ENCODE peak calls at places on chromosome 4, in six cellular contexts. C, F, E, S, A and H are unnamed samples.
A peak's percentile ranks its signal among the peaks of the same experiment; 100 is the strongest.

GRCh38 chr4:104592894-104593470 is 98.3 kb upstream of the CXXC4 start:
- DNase-seq in F (no peak), E (no peak), C (no peak), S (no peak), A (no peak), H (no peak)

GRCh38 chr4:35739305-35739704 is 505.0 kb downstream of the ARAP2 start:
- DNase-seq in F (no peak), E (no peak), C (no peak), A (no peak), S (no peak), H (no peak)

GRCh38 chr4:128350449-128351045 is 62.9 kb upstream of the PGRMC2 start:
- DNase-seq in E (no peak), C (no peak), F (no peak), A (no peak), S (no peak), H (no peak)

GRCh38 chr4:1105662-1106061 is 7.7 kb downstream of the RNF212 start:
- DNase-seq in S (no peak), E (no peak), C (no peak), A (no peak), F (no peak), H (no peak)

GRCh38 chr4:74583757-74584156 is 138.8 kb downstream of the AREG start:
- DNase-seq in S (no peak), E (no peak), A (no peak), C (no peak), F (no peak), H (no peak)

GRCh38 chr4:167897116-167897515 is 195.2 kb upstream of the ANXA10 start:
- DNase-seq in S (no peak), A (no peak), C (no peak), F (peak; percentile 49), E (no peak), H (no peak)

GRCh38 chr4:152036626-152037025 is 275.8 kb upstream of the GATB start:
- DNase-seq in S (no peak), E (no peak), C (no peak), A (no peak), F (no peak), H (no peak)

GRCh38 chr4:4876945-4877661 is 17.6 kb downstream of the MSX1 start:
- DNase-seq in S (no peak), C (no peak), F (no peak), E (no peak), A (no peak), H (no peak)

GRCh38 chr4:81562093-81562492 is 90.4 kb upstream of the RASGEF1B start:
- DNase-seq in F (no peak), E (no peak), A (no peak), S (no peak), C (no peak), H (no peak)

GRCh38 chr4:173807347-173807746 is 277.3 kb upstream of the HAND2 start:
- DNase-seq in E (no peak), C (no peak), S (no peak), A (no peak), F (peak; percentile 5), H (no peak)

GRCh38 chr4:26985836-26986235 is 125.2 kb downstream of the STIM2 start:
- DNase-seq in A (no peak), C (no peak), F (no peak), E (no peak), S (no peak), H (no peak)

GRCh38 chr4:77021614-77022089 is 54.1 kb downstream of the CCNI start:
- DNase-seq in C (no peak), F (peak; percentile 80), A (no peak), S (no peak), E (no peak), H (peak; percentile 71)

GRCh38 chr4:183747380-183747779 is 88.3 kb downstream of the TRAPPC11 start:
- DNase-seq in A (no peak), F (no peak), C (no peak), S (no peak), E (no peak), H (no peak)

GRCh38 chr4:140740422-140740821 is 15.8 kb downstream of the TBC1D9 start:
- DNase-seq in F (no peak), C (no peak), S (no peak), E (no peak), A (no peak), H (no peak)

GRCh38 chr4:180314972-180315371 is 1928.2 kb upstream of the TENM3 start:
- DNase-seq in E (no peak), A (no peak), S (no peak), F (no peak), C (no peak), H (no peak)

GRCh38 chr4:167943872-167944505 is 148.3 kb upstream of the ANXA10 start:
- DNase-seq in S (no peak), C (no peak), E (no peak), F (no peak), A (no peak), H (no peak)

GRCh38 chr4:20462426-20463175 is 210.9 kb downstream of the SLIT2 start:
- DNase-seq in S (no peak), E (no peak), F (no peak), C (no peak), A (no peak), H (no peak)

GRCh38 chr4:76948441-76949292 is 885 bp upstream of the SEPTIN11 start:
- DNase-seq in F (no peak), E (peak; percentile 32), C (peak; percentile 43), A (no peak), S (peak; percentile 47), H (peak; percentile 77)

GRCh38 chr4:78624048-78624447 is 72.5 kb downstream of the ANXA3 start:
- DNase-seq in F (no peak), S (no peak), E (no peak), C (no peak), A (no peak), H (no peak)

GRCh38 chr4:98341309-98341708 is 80.1 kb downstream of the RAP1GDS1 start:
- DNase-seq in E (no peak), F (no peak), A (peak; percentile 40), S (no peak), C (no peak), H (no peak)

GRCh38 chr4:16694491-16695276 is 203.8 kb downstream of the LDB2 start:
- DNase-seq in F (no peak), E (no peak), S (no peak), C (no peak), A (no peak), H (no peak)

GRCh38 chr4:105594094-105595010 is 41.9 kb downstream of the ARHGEF38 start:
- DNase-seq in S (no peak), A (no peak), F (no peak), E (no peak), C (no peak), H (no peak)

GRCh38 chr4:168197926-168198325 is 105.6 kb downstream of the ANXA10 start:
- DNase-seq in A (peak; percentile 40), F (no peak), C (no peak), S (no peak), E (no peak), H (no peak)

GRCh38 chr4:37988670-37989069 is 28.5 kb downstream of the PTTG2 start:
- DNase-seq in E (no peak), S (no peak), F (no peak), C (no peak), A (no peak), H (no peak)

GRCh38 chr4:107183155-107183774 is 147.2 kb upstream of the DKK2 start:
- DNase-seq in S (no peak), C (no peak), A (peak; percentile 43), E (no peak), F (peak; percentile 51), H (no peak)

GRCh38 chr4:2135083-2135482 is 76.0 kb downstream of the NAT8L start:
- DNase-seq in S (no peak), E (no peak), C (no peak), A (peak; percentile 54), F (peak; percentile 2), H (no peak)

GRCh38 chr4:7769936-7770674 is 169.6 kb downstream of the AFAP1 start:
- DNase-seq in A (no peak), C (no peak), E (no peak), F (peak; percentile 16), S (no peak), H (peak; percentile 64)

GRCh38 chr4:99863804-99864203 is 30.4 kb downstream of the LAMTOR3 start:
- DNase-seq in A (no peak), E (no peak), S (no peak), C (no peak), F (no peak), H (no peak)

GRCh38 chr4:76767983-76768382 is 130.0 kb downstream of the SOWAHB start:
- DNase-seq in S (no peak), A (no peak), F (no peak), E (no peak), C (no peak), H (no peak)

GRCh38 chr4:86963697-86964096 is 28.9 kb downstream of the AFF1 start:
- DNase-seq in S (no peak), E (no peak), C (no peak), A (no peak), F (no peak), H (no peak)

GRCh38 chr4:15162465-15163283 is 160.4 kb downstream of the CPEB2 start:
- DNase-seq in A (peak; percentile 36), F (peak; percentile 35), E (no peak), S (no peak), C (no peak), H (no peak)